ENCODE peak calls at places on chromosome 18, in four cellular contexts. B, G, O and Y are unnamed samples.

GRCh38 chr18:56168049-56168781 is 470.2 kb downstream of the TXNL1 start:
- DNase-seq in B (no peak), G (no peak), O (no peak), Y (peak; percentile 55)

GRCh38 chr18:7236899-7237298 is 6.0 kb downstream of the LRRC30 start:
- DNase-seq in B (no peak), G (no peak), O (no peak), Y (no peak)

GRCh38 chr18:34794346-34794745 is 84.2 kb downstream of the DTNA start:
- DNase-seq in B (no peak), G (no peak), O (no peak), Y (no peak)

GRCh38 chr18:10490401-10491289 is 35.2 kb upstream of the NAPG start:
- DNase-seq in B (peak; percentile 77), G (peak; percentile 58), O (peak; percentile 57), Y (no peak)

GRCh38 chr18:35355140-35355618 is 11.0 kb upstream of the ZNF24 start:
- DNase-seq in B (peak; percentile 85), G (no peak), O (peak; percentile 62), Y (no peak)

GRCh38 chr18:12388440-12388839 is 11.4 kb upstream of the AFG3L2 start:
- DNase-seq in B (no peak), G (no peak), O (no peak), Y (no peak)

GRCh38 chr18:50083708-50084107 is 111.2 kb downstream of the MYO5B start:
- DNase-seq in B (no peak), G (no peak), O (no peak), Y (no peak)

GRCh38 chr18:10927290-10927979 is 221.9 kb downstream of the PIEZO2 start:
- DNase-seq in B (no peak), G (no peak), O (no peak), Y (no peak)

GRCh38 chr18:74632088-74632679 is 34.5 kb downstream of the ZNF407 start:
- DNase-seq in B (no peak), G (no peak), O (no peak), Y (no peak)

GRCh38 chr18:8614875-8615274 is 5.6 kb downstream of the RAB12 start:
- DNase-seq in B (no peak), G (no peak), O (no peak), Y (no peak)

GRCh38 chr18:22342625-22343024 is 75.1 kb downstream of the CTAGE1 start:
- DNase-seq in B (no peak), G (no peak), O (no peak), Y (no peak)

GRCh38 chr18:70553961-70554325 is 265.1 kb downstream of the SOCS6 start:
- DNase-seq in B (no peak), G (no peak), O (no peak), Y (no peak)

GRCh38 chr18:46290440-46291020 is 186.3 kb downstream of the HAUS1 start:
- DNase-seq in B (no peak), G (no peak), O (peak; percentile 41), Y (no peak)

GRCh38 chr18:32772580-32773186 is at the start of gene KLHL14:
- DNase-seq in B (no peak), G (no peak), O (no peak), Y (no peak)

GRCh38 chr18:63152096-63152495 is 167.5 kb downstream of the BCL2 start:
- DNase-seq in B (no peak), G (no peak), O (no peak), Y (no peak)

GRCh38 chr18:3179430-3180089 is 40.2 kb downstream of the MYOM1 start:
- DNase-seq in B (no peak), G (peak; percentile 32), O (no peak), Y (no peak)

GRCh38 chr18:28080876-28081300 is 96.0 kb downstream of the CDH2 start:
- DNase-seq in B (no peak), G (no peak), O (no peak), Y (no peak)

GRCh38 chr18:70417847-70418246 is 129.0 kb downstream of the SOCS6 start:
- DNase-seq in B (no peak), G (no peak), O (no peak), Y (no peak)

GRCh38 chr18:70998490-70998889 is 709.6 kb downstream of the SOCS6 start:
- DNase-seq in B (no peak), G (no peak), O (no peak), Y (no peak)

GRCh38 chr18:12455511-12455910 is 47.8 kb downstream of the PRELID3A start:
- DNase-seq in B (no peak), G (no peak), O (no peak), Y (no peak)

GRCh38 chr18:54880706-54881105 is 52.4 kb downstream of the RAB27B start:
- DNase-seq in B (no peak), G (no peak), O (no peak), Y (peak; percentile 1)

GRCh38 chr18:43965691-43966090 is 688.4 kb upstream of the SYT4 start:
- DNase-seq in B (no peak), G (no peak), O (no peak), Y (no peak)

GRCh38 chr18:43961713-43962112 is 684.4 kb upstream of the SYT4 start:
- DNase-seq in B (no peak), G (no peak), O (no peak), Y (no peak)
- H3K9ac ChIP-seq in B (no peak overlapping the region), G (no peak overlapping the region), O (no peak overlapping the region), Y (no peak overlapping the region)

GRCh38 chr18:47323158-47323557 is 71.7 kb upstream of the SKOR2 start:
- DNase-seq in B (no peak), G (no peak), O (no peak), Y (no peak)
- TF ChIP-seq SUZ12 in B (no peak), G (no peak), O (no peak), Y (no peak)

GRCh38 chr18:42310956-42311355 is 355.9 kb downstream of the PIK3C3 start:
- DNase-seq in B (no peak), G (no peak), O (no peak), Y (no peak)
- H3K9ac ChIP-seq in B (no peak overlapping the region), G (no peak overlapping the region), O (no peak overlapping the region), Y (no peak overlapping the region)

DNA sequence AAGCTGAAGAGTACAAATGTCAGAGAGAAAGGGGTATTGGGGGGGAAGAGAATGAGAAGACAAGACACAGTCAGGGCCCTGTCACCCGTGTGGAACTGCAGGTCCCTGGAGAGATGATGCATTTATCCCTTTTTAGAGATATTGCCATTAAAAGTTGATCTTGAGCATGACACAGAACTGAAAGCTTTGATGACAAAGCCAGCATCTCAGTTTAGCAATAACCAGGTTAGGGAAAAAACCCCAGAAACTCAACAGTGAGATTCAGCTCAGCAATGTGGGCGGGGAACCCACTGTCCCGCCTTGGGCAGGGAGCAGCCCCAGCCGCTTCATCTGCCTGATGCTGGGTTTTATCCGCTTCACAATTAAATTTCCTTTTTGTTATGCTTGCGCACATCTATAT is 181.1 kb downstream of the NEDD4L start:
- DNase-seq in B (no peak), G (peak; percentile 71), O (no peak), Y (no peak)
- TF ChIP-seq SUZ12 in B (no peak), G (no peak), O (no peak), Y (no peak)

GRCh38 chr18:68033466-68033865 is 516.9 kb upstream of the DSEL start:
- DNase-seq in B (no peak), G (no peak), O (no peak), Y (no peak)
- H3K9ac ChIP-seq in B (no peak overlapping the region), G (no peak overlapping the region), O (no peak overlapping the region), Y (no peak overlapping the region)

GRCh38 chr18:77012120-77012519 is 120.5 kb downstream of the MBP start:
- DNase-seq in B (no peak), G (no peak), O (no peak), Y (no peak)
- TF ChIP-seq SUZ12 in B (no peak), G (no peak), O (no peak), Y (no peak)

DNA sequence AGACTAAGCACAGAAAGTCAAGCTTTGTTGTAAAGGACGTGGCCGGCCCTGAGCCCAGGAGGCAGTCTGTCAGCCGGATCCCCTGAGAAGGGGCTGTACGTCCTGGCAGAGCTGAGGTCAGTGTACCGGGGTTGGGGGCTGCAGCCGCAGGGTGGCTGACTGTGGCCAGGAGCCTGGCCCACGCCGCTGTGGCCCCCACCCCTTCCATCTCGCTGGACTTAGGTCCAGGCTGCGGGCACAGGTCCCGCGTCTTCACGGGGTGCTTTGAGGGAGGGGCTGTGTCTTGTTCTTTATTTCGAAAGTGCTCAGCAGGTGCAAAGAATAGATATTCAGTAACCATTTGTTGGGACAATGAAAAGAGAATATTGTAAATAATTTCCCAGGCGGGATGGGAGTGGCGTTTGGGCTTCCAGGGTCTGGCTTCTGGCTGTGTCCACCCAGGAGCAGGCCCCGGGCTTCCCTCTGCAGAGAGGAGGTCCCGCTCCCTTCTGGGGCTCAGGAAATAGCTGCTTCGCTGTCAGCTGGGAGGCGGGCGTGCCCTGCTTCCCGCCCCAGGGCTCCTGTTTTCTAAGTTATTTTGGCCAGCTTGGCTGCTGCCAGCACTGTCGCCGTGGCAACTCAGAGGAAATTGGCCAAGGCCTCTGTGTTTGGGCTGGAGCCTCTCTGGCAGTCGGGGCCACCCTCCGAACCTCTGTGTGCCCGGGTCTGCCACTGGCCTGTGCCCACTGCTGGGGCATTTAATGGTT is 7.4 kb downstream of the NFATC1 start:
- DNase-seq in B (no peak), G (no peak), O (no peak), Y (no peak)
- H3K9ac ChIP-seq in B (no peak overlapping the region), G (peak overlapping the region; percentile 8), O (no peak overlapping the region), Y (no peak overlapping the region)

GRCh38 chr18:76426738-76427305 is 68.2 kb downstream of the ZNF516 start:
- DNase-seq in B (peak; percentile 14), G (no peak), O (peak; percentile 93), Y (no peak)
- TF ChIP-seq SUZ12 in B (no peak), G (no peak), O (no peak), Y (no peak)